ENCODE peak calls at places on chromosomes 7 and 10, in seven cellular contexts. X is pons; L is NCI-H2227 treated with DMSO at 0.1 percent for 48 hours; U is ELR; T is esophagus squamous epithelium; F is stimulated activated CD8-positive, alpha-beta memory T cell treated with anti-CD3 and anti-CD28 coated beads, Interleukin-7, amount 100 ng/mL, for 1 hour; R is choroid plexus epithelial cell. C is an unnamed sample.

GRCh38 chr7:40507166-40507565 is 372.4 kb downstream of the SUGCT start:
- DNase-seq in R (peak; percentile 21), L (no peak), T (no peak), F (no peak), X (no peak), U (peak; percentile 62), C (no peak)

GRCh38 chr10:117322258-117322657 is 53.0 kb downstream of the PDZD8 start:
- DNase-seq in U (no peak), T (no peak), R (peak; percentile 69), F (no peak), X (no peak), L (no peak), C (no peak)

GRCh38 chr10:91023708-91024438 is 103.0 kb upstream of the ANKRD1 start:
- DNase-seq in L (no peak), U (no peak), R (no peak), T (no peak), F (no peak), X (peak; percentile 58), C (no peak)

GRCh38 chr10:5805260-5805659 is 8.0 kb downstream of the GDI2 start:
- DNase-seq in R (no peak), T (no peak), L (no peak), X (no peak), U (no peak), F (no peak), C (no peak)

GRCh38 chr7:27168265-27168947 is 3.1 kb upstream of the HOXA9 start:
- DNase-seq in X (no peak), U (peak; percentile 81), L (no peak), F (no peak), R (no peak), T (no peak), C (no peak)

GRCh38 chr7:46680147-46680546 is 759.1 kb upstream of the IGFBP3 start:
- DNase-seq in F (no peak), T (no peak), X (no peak), L (no peak), U (no peak), R (peak; percentile 32), C (no peak)

GRCh38 chr7:41581041-41581440 is 121.8 kb downstream of the INHBA start:
- DNase-seq in U (no peak), F (no peak), T (no peak), R (no peak), X (no peak), L (no peak), C (no peak)

GRCh38 chr10:51892965-51893658 is 193.7 kb upstream of the CSTF2T start:
- DNase-seq in X (peak; percentile 30), U (peak; percentile 13), T (no peak), R (peak; percentile 76), F (no peak), L (peak; percentile 16), C (no peak)

GRCh38 chr7:158546626-158547025 is 41.0 kb downstream of the PTPRN2 start:
- DNase-seq in R (no peak), U (no peak), L (no peak), T (no peak), F (no peak), X (no peak), C (no peak)

GRCh38 chr7:50641442-50642405 is 76.5 kb upstream of the DDC start:
- DNase-seq in L (no peak), U (no peak), F (no peak), X (peak; percentile 99), R (no peak), T (no peak), C (no peak)

GRCh38 chr10:62048919-62049636 is 147.6 kb downstream of the ARID5B start:
- DNase-seq in X (peak; percentile 96), F (peak; percentile 34), L (peak; percentile 46), R (peak; percentile 99), U (peak; percentile 100), T (peak; percentile 25), C (peak; percentile 67)

C was measured in stimulated activated CD4-positive, alpha-beta T cell treated with anti-CD3 and anti-CD28 coated beads, Interleukin-12 subunit alpha, Interleukin-12 subunit beta, amount 100 ng/mL, for 4 hours.